ENCODE peak calls at places on chromosomes 5 and 9, in nine cellular contexts. P is right lobe of liver, F is heart left ventricle, V is uterus, O is lung, R is mammary epithelial cell, T is tibial nerve, W is fibroblast of lung, Z is stomach. D is an unnamed sample.

GRCh38 chr5:169415351-169415750 is 114.4 kb upstream of the SLIT3 start:
- DNase-seq in P (no peak), F (no peak), V (no peak), O (no peak), R (no peak), T (no peak), W (no peak), Z (no peak), D (no peak)

GRCh38 chr9:134689320-134690181 is 47.9 kb downstream of the COL5A1 start:
- DNase-seq in P (peak; percentile 71), F (peak; percentile 75), V (peak; percentile 77), O (peak; percentile 59), R (peak; percentile 32), T (peak; percentile 79), W (peak; percentile 53), Z (peak; percentile 56), D (peak; percentile 82)

GRCh38 chr5:51968756-51969155 is 585.5 kb downstream of the ISL1 start:
- DNase-seq in P (no peak), F (no peak), V (no peak), O (no peak), R (no peak), T (no peak), W (no peak), Z (no peak), D (no peak)

GRCh38 chr9:4223434-4223833 is 76.4 kb downstream of the GLIS3 start:
- DNase-seq in P (no peak), F (no peak), V (no peak), O (no peak), R (no peak), T (no peak), W (no peak), Z (no peak), D (no peak)

GRCh38 chr9:35510745-35511428 is 21.0 kb downstream of the RUSC2 start:
- DNase-seq in P (peak; percentile 61), F (peak; percentile 83), V (peak; percentile 87), O (peak; percentile 67), R (peak; percentile 50), T (peak; percentile 75), W (peak; percentile 97), Z (peak; percentile 51), D (peak; percentile 95)

GRCh38 chr5:68444833-68445232 is 229.3 kb downstream of the PIK3R1 start:
- DNase-seq in P (no peak), F (no peak), V (no peak), O (no peak), R (no peak), T (no peak), W (no peak), Z (no peak), D (no peak)

GRCh38 chr9:9612270-9612669 is 1000.5 kb downstream of the PTPRD start:
- DNase-seq in P (no peak), F (no peak), V (no peak), O (no peak), R (no peak), T (no peak), W (no peak), Z (no peak), D (no peak)

GRCh38 chr5:119327018-119327417 is 28.8 kb upstream of the TNFAIP8 start:
- DNase-seq in P (no peak), F (no peak), V (no peak), O (no peak), R (no peak), T (no peak), W (no peak), Z (no peak), D (no peak)

GRCh38 chr5:172009536-172010270 is 3.3 kb upstream of the FBXW11 start:
- DNase-seq in P (no peak), F (no peak), V (no peak), O (no peak), R (no peak), T (no peak), W (no peak), Z (no peak), D (no peak)

GRCh38 chr5:56311306-56311904 is 78.3 kb upstream of the ANKRD55 start:
- DNase-seq in P (no peak), F (no peak), V (no peak), O (no peak), R (no peak), T (no peak), W (no peak), Z (no peak), D (no peak)

GRCh38 chr5:14362511-14362910 is 219.1 kb upstream of the OTULINL start:
- DNase-seq in P (no peak), F (no peak), V (no peak), O (no peak), R (no peak), T (no peak), W (no peak), Z (no peak), D (no peak)

GRCh38 chr5:14365831-14366435 is 215.7 kb upstream of the OTULINL start:
- DNase-seq in P (no peak), F (no peak), V (no peak), O (no peak), R (peak; percentile 46), T (no peak), W (no peak), Z (no peak), D (no peak)

GRCh38 chr5:14364576-14365472 is 216.8 kb upstream of the OTULINL start:
- DNase-seq in P (no peak), F (no peak), V (no peak), O (no peak), R (peak; percentile 15), T (no peak), W (no peak), Z (peak; percentile 54), D (no peak)

GRCh38 chr5:14366763-14367162 is 214.8 kb upstream of the OTULINL start:
- DNase-seq in P (no peak), F (peak; percentile 46), V (no peak), O (no peak), R (no peak), T (no peak), W (no peak), Z (no peak), D (no peak)

GRCh38 chr5:14364096-14364495 is 217.5 kb upstream of the OTULINL start:
- DNase-seq in P (no peak), F (no peak), V (no peak), O (no peak), R (no peak), T (no peak), W (peak; percentile 33), Z (no peak), D (no peak)
- TF ChIP-seq CTCF in P (peak; percentile 11), F (no peak), V (no peak), O (no peak), R (peak; percentile 11), T (no peak), W (no peak), Z (no peak), D (no peak)

GRCh38 chr9:91338681-91339080 is 23.0 kb downstream of the AUH start:
- DNase-seq in P (no peak), F (no peak), V (no peak), O (no peak), R (no peak), T (no peak), W (no peak), Z (no peak), D (no peak)

GRCh38 chr9:91342575-91342974 is 19.1 kb downstream of the AUH start:
- DNase-seq in P (no peak), F (no peak), V (no peak), O (no peak), R (no peak), T (no peak), W (no peak), Z (no peak), D (no peak)

GRCh38 chr9:91341749-91342148 is 20.0 kb downstream of the AUH start:
- DNase-seq in P (no peak), F (no peak), V (no peak), O (no peak), R (no peak), T (no peak), W (no peak), Z (no peak), D (no peak)

GRCh38 chr9:91340395-91340794 is 21.3 kb downstream of the AUH start:
- DNase-seq in P (no peak), F (no peak), V (no peak), O (no peak), R (no peak), T (no peak), W (no peak), Z (no peak), D (no peak)

DNA sequence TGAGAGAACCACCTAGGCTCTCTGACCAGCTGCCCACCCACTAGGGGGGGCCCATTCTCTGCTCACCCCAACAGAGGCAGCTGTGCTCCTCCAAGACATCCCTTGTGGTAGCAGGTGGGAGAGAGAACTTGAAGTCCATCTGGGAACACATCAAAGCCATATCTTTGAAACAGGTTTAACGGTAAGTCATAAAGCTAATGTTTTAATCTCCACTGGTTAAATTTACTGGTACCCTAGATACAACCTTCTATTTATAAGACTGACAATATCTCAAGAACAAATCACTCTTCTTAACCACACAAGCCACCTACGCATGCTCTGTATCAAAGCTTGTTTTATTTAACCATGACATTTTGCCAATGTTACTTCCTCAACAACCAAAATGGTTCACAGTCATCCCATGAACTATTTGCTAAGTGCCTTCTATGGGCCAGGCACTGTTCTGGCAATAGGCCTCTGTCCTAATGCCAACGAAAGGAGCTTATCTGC is 20.4 kb downstream of the AUH start:
- DNase-seq in P (no peak), F (no peak), V (no peak), O (no peak), R (peak; percentile 42), T (no peak), W (no peak), Z (no peak), D (no peak)
- H3K27ac ChIP-seq in P (no peak overlapping the region), F (no peak overlapping the region), V (no peak overlapping the region), O (peak overlapping the region; percentile 6), R (no peak overlapping the region), T (no peak overlapping the region), W (no peak overlapping the region), Z (peak overlapping the region; percentile 59), D (peak overlapping the region; percentile 47)

DNA sequence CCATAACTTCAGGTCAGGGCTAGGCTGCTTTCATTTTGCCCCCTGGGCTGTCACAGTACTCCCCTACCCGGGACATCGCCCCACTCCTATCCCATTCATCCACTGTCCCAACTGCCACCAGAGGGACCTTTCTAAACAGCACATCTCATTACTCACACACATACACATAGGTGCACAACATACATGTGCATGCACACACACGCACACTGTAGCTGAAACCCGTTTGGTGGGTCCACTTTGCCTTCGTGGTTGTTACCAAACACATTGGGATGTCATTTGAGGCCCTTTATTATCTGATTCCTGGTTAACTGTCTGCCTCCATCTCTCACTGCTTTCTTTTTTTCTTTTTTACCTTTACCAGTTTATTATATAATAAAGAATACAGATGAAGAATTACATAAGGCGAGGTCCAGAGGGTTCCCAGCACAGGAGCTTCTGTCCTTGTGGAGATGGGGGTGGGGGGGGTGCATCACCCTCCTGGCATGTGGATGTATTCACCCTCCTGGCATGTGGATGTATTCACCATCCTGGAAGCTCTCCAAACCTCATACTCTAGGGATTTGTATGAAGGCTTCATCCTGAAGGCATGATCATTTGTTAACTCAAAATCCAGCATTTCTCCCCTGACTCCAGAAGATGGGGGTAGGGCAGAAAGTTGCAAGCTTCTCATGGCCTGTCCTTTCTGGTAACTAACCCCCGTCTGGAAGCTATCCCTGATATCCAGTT is 186.0 kb downstream of the GOLPH3 start:
- DNase-seq in P (no peak), F (no peak), V (no peak), O (no peak), R (peak; percentile 93), T (no peak), W (peak; percentile 90), Z (no peak), D (no peak)
- H3K4me1 ChIP-seq in P (no peaks in the 10 kb centered on the region), F (peaks cover 36% of the 10 kb centered on the region), V (peaks cover 9% of the 10 kb centered on the region), O (peaks cover 14% of the 10 kb centered on the region), R (peaks cover 34% of the 10 kb centered on the region), T (peaks cover 31% of the 10 kb centered on the region), W (peaks cover 18% of the 10 kb centered on the region), Z (no peaks in the 10 kb centered on the region), D (peaks cover 5% of the 10 kb centered on the region)

GRCh38 chr9:69036319-69036718 is 767 bp downstream of the FXN start:
- DNase-seq in P (no peak), F (no peak), V (no peak), O (no peak), R (peak; percentile 32), T (no peak), W (no peak), Z (no peak), D (peak; percentile 20)
- TF ChIP-seq CTCF in P (no peak), F (no peak), V (no peak), O (no peak), R (no peak), T (no peak), W (no peak), Z (no peak), D (no peak)